ENCODE peak calls at places on chromosomes 7 and 10, in six cellular contexts. W, L, E, D, H and S are unnamed samples.

GRCh38 chr10:51397695-51398094 is 301.7 kb downstream of the CSTF2T start:
- DNase-seq in W (no peak), L (peak; percentile 76), E (peak; percentile 89), D (no peak), H (no peak), S (no peak)

GRCh38 chr7:55966851-55967250 is 2.5 kb downstream of the NIPSNAP2 start:
- DNase-seq in W (no peak), L (peak; percentile 26), E (no peak), D (no peak), H (no peak), S (no peak)

GRCh38 chr10:103458720-103459119 is at the start of gene CALHM1:
- DNase-seq in W (peak; percentile 42), L (no peak), E (no peak), D (no peak), H (peak; percentile 57), S (peak; percentile 92)

GRCh38 chr7:74178632-74179031 is 4.5 kb downstream of the EIF4H start:
- DNase-seq in W (no peak), L (no peak), E (no peak), D (no peak), H (no peak), S (no peak)

GRCh38 chr7:27168265-27168947 is 3.1 kb upstream of the HOXA9 start:
- DNase-seq in W (peak; percentile 41), L (peak; percentile 19), E (no peak), D (peak; percentile 48), H (peak; percentile 76), S (no peak)

GRCh38 chr10:30827531-30828120 is 198.1 kb upstream of the LYZL2 start:
- DNase-seq in W (no peak), L (no peak), E (no peak), D (no peak), H (no peak), S (no peak)

GRCh38 chr7:28981282-28981555 is 23.1 kb upstream of the TRIL start:
- DNase-seq in W (no peak), L (no peak), E (no peak), D (no peak), H (no peak), S (no peak)

GRCh38 chr7:12389089-12389700 is 14.5 kb downstream of the VWDE start:
- DNase-seq in W (peak; percentile 47), L (peak; percentile 47), E (peak; percentile 32), D (no peak), H (no peak), S (peak; percentile 72)

DNA sequence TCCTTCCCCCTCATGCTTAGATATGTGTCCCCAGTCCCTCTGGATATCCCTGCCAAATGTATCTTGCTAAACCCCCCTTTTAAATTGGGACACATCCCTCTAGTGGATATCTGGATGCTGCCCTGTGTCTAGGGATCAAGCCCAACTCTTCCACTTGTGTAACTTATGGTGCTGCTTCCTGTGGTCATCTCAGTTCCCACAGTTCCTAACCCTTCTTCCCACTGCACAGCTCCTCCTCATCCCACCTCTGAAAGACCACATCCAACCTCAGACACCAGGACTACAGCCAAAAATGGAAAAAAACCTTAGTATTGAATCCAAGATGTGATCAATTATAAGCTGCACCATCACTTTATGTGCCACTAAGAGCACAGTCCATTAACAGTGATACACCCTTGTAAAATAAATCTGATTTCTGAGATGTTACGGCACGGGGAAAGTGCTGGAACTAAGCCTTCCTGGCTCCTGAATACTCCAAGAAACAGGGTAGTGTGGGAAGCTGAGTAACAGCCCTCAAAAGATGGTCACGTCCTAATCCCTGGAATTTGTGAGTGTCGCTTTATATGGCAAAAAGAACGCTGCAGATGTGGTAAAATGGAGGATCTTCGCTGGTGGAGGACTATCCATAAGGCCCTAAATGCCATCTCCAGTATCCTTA is 13.7 kb downstream of the ESYT2 start:
- DNase-seq in W (no peak), L (no peak), E (no peak), D (no peak), H (no peak), S (no peak)
- H3K27ac ChIP-seq in W (peak overlapping the region; percentile 92), L (peak overlapping the region; percentile 97), E (peak overlapping the region; percentile 87), D (peak overlapping the region; percentile 95), H (peak overlapping the region; percentile 96), S (no peak overlapping the region)

DNA sequence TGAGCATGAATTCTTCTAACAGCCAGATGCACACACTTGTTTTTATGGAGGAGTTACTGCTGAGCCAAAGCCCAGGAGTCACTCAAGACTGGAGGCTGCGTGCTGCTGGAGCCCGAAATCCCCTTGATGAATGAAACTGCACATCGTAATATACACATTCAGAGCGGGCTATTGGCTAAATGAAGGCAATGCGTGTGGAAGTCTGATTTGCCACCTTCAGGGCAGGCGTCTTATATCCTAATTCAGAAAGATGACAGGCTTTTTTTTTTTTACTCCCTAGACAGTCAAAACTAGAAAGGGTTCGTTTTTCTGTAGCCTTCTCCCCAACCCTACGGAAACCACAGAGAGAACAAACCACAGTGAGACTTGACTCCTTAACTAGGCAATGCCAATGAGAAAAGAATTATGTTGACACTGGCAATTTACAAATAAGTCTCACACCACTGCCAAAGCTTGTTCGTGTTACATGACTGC is 227.2 kb upstream of the KLF14 start:
- DNase-seq in W (peak; percentile 94), L (no peak), E (no peak), D (no peak), H (no peak), S (peak; percentile 97)
- H3K27ac ChIP-seq in W (peak overlapping the region; percentile 97), L (no peak overlapping the region), E (peak overlapping the region; percentile 31), D (peak overlapping the region; percentile 56), H (peak overlapping the region; percentile 91), S (peak overlapping the region; percentile 80)

DNA sequence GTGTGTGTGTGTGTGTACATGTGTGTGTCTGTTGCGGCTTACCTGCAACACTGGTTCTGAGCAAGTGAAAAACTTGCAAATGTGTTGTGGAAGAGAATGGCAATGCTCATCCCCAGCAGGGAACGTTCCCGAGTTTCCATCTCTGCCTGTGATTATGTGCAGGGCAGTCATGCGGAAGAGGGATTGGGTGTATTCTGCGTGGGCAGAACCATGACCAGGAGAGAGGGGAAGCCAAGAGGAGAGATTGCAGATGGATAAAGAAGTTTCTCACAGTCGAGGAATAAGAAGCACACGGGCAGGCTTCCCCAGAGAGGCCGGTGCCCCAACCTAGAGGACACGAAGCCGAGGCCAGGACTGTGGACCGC is 99.9 kb downstream of the CTBP2 start:
- DNase-seq in W (no peak), L (no peak), E (no peak), D (no peak), H (no peak), S (no peak)
- H3K27ac ChIP-seq in W (no peak overlapping the region), L (peak overlapping the region; percentile 95), E (peak overlapping the region; percentile 93), D (peak overlapping the region; percentile 65), H (peak overlapping the region; percentile 60), S (no peak overlapping the region)

GRCh38 chr10:50397312-50398140 is 146.2 kb upstream of the ASAH2 start:
- DNase-seq in W (peak; percentile 67), L (no peak), E (no peak), D (no peak), H (no peak), S (no peak)
- H3K27ac ChIP-seq in W (peak overlapping the region; percentile 74), L (no peak overlapping the region), E (no peak overlapping the region), D (no peak overlapping the region), H (peak overlapping the region; percentile 38), S (no peak overlapping the region)

GRCh38 chr7:416761-417624 is 102.7 kb downstream of the PDGFA start:
- DNase-seq in W (no peak), L (peak; percentile 6), E (no peak), D (peak; percentile 61), H (peak; percentile 59), S (no peak)
- H3K27ac ChIP-seq in W (no peak overlapping the region), L (no peak overlapping the region), E (no peak overlapping the region), D (no peak overlapping the region), H (no peak overlapping the region), S (no peak overlapping the region)